ENCODE peak calls at places on chromosome 15, in eight cellular contexts. Q is Peyer's patch, Z is IMR-90, W is esophagus squamous epithelium, M is right lobe of liver, C is A549, S is K562, O is suprapubic skin. A is an unnamed sample.

GRCh38 chr15:60612400-60613048 is 133.6 kb upstream of the ICE2 start:
- DNase-seq in Q (no peak), Z (no peak), W (no peak), M (no peak), C (no peak), S (no peak), O (no peak), A (no peak)

GRCh38 chr15:71301958-71302621 is 186.8 kb downstream of the THSD4 start:
- DNase-seq in Q (no peak), Z (peak; percentile 23), W (no peak), M (no peak), C (no peak), S (no peak), O (no peak), A (no peak)

GRCh38 chr15:99954361-99955180 is 221.3 kb upstream of the LYSMD4 start:
- DNase-seq in Q (no peak), Z (no peak), W (no peak), M (no peak), C (no peak), S (no peak), O (peak; percentile 63), A (peak; percentile 21)

GRCh38 chr15:73212424-73212823 is 156.3 kb downstream of the HCN4 start:
- DNase-seq in Q (no peak), Z (peak; percentile 57), W (no peak), M (no peak), C (no peak), S (no peak), O (no peak), A (no peak)

GRCh38 chr15:36658321-36658720 is 78.9 kb downstream of the CDIN1 start:
- DNase-seq in Q (no peak), Z (peak; percentile 17), W (no peak), M (no peak), C (no peak), S (no peak), O (no peak), A (no peak)

GRCh38 chr15:39657181-39657580 is 76.3 kb downstream of the THBS1 start:
- DNase-seq in Q (no peak), Z (no peak), W (no peak), M (no peak), C (no peak), S (no peak), O (no peak), A (no peak)

GRCh38 chr15:76347507-76348055 is 11.0 kb downstream of the ISL2 start:
- DNase-seq in Q (no peak), Z (no peak), W (no peak), M (no peak), C (no peak), S (no peak), O (no peak), A (no peak)

GRCh38 chr15:57376695-57377477 is 581 bp downstream of the CGNL1 start:
- DNase-seq in Q (no peak), Z (peak; percentile 4), W (no peak), M (peak; percentile 77), C (peak; percentile 58), S (no peak), O (no peak), A (peak; percentile 66)

GRCh38 chr15:45653702-45654424 is 19.0 kb downstream of the SQOR start:
- DNase-seq in Q (no peak), Z (no peak), W (no peak), M (no peak), C (no peak), S (no peak), O (no peak), A (no peak)

GRCh38 chr15:42274693-42274971 is 1.4 kb upstream of the TMEM87A start:
- DNase-seq in Q (no peak), Z (no peak), W (no peak), M (no peak), C (no peak), S (no peak), O (no peak), A (peak; percentile 11)
- H3K27ac ChIP-seq in Q (peak overlapping the region; percentile 99), Z (peak overlapping the region; percentile 90), W (peak overlapping the region; percentile 98), M (peak overlapping the region; percentile 96), C (peak overlapping the region; percentile 99), S (peak overlapping the region; percentile 99), O (peak overlapping the region; percentile 100), A (peak overlapping the region; percentile 95)

GRCh38 chr15:65690778-65691177 is 69.0 kb downstream of the SLC24A1 start:
- DNase-seq in Q (no peak), Z (no peak), W (no peak), M (no peak), C (no peak), S (no peak), O (no peak), A (no peak)

GRCh38 chr15:65688462-65688861 is 66.7 kb downstream of the SLC24A1 start:
- DNase-seq in Q (no peak), Z (no peak), W (no peak), M (no peak), C (no peak), S (no peak), O (no peak), A (no peak)

GRCh38 chr15:65695073-65695472 is 73.3 kb downstream of the SLC24A1 start:
- DNase-seq in Q (no peak), Z (no peak), W (no peak), M (no peak), C (no peak), S (no peak), O (no peak), A (no peak)

DNA sequence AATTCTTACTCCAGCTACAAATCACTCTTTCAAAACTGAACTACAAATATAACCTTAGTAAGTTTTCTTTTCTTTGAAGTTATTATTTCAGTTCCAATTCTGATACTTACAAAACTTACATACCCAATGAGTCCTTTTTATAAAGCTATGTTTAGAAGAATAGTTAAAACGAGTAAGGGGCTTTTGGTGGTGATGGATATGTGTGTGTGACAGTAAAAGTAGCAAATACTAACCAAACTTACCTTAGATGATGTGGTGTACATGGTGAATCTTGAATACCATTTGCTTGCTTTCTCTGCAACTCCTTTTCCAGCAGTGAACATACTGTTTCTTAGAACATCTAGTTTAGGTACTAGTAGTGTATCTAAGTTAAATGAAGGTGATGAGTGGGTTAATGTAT is 68.4 kb downstream of the SLC24A1 start:
- DNase-seq in Q (no peak), Z (no peak), W (no peak), M (no peak), C (no peak), S (no peak), O (no peak), A (no peak)
- H3K4me1 ChIP-seq in Q (no peaks in the 10 kb centered on the region), Z (no peaks in the 10 kb centered on the region), W (no peaks in the 10 kb centered on the region), M (no peaks in the 10 kb centered on the region), C (no peaks in the 10 kb centered on the region), S (no peaks in the 10 kb centered on the region), O (no peaks in the 10 kb centered on the region), A (no peaks in the 10 kb centered on the region)

GRCh38 chr15:78167227-78167888 is 18.2 kb downstream of the IDH3A start:
- DNase-seq in Q (no peak), Z (no peak), W (no peak), M (no peak), C (no peak), S (no peak), O (no peak), A (no peak)
- TF ChIP-seq POLR2A in Q (no peak), Z (no peak), W (no peak), M (no peak), C (no peak), S (no peak), O (no peak), A (no peak)

DNA sequence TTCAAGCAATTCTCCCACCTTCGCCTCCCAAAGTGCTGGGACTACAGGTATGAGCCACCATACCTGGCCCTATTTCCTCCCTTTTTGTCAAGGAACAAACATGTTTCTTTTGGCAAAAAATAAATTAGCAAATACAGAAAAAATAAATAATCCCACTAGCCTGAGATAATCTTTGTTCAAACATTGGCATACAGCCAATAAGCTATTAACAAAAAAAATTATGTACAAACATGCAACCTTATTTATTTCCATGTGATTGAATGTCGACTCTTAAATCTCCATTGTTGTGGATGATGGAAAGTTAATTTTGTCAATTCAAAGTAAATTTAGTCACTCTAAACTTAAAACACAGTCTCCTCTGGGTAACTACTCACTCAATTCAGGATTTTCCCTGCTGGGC is 18.3 kb upstream of the IL16 start:
- DNase-seq in Q (no peak), Z (no peak), W (no peak), M (no peak), C (no peak), S (no peak), O (no peak), A (no peak)
- H3K27ac ChIP-seq in Q (no peak overlapping the region), Z (no peak overlapping the region), W (no peak overlapping the region), M (no peak overlapping the region), C (no peak overlapping the region), S (no peak overlapping the region), O (no peak overlapping the region), A (no peak overlapping the region)

GRCh38 chr15:31332020-31332680 is 5.5 kb downstream of the KLF13 start:
- DNase-seq in Q (peak; percentile 37), Z (no peak), W (no peak), M (no peak), C (no peak), S (no peak), O (no peak), A (no peak)
- H3K4me1 ChIP-seq in Q (peaks cover 77% of the 10 kb centered on the region), Z (peaks cover 2% of the 10 kb centered on the region), W (peaks cover 89% of the 10 kb centered on the region), M (peaks cover 73% of the 10 kb centered on the region), C (peaks cover 34% of the 10 kb centered on the region), S (peaks cover 7% of the 10 kb centered on the region), O (peaks cover 83% of the 10 kb centered on the region), A (peaks cover 79% of the 10 kb centered on the region)

A was measured in body of pancreas.